ENCODE peak calls at places on chromosomes 3 and 15, in six cellular contexts. One of them, this sample, is unnamed.

GRCh38 chr15:76566276-76566675 is 229.7 kb downstream of the ISL2 start:
- DNase-seq in lung: no peak
- DNase-seq in posterior cingulate gyrus: no peak
- DNase-seq in iris pigment epithelial cell: no peak
- DNase-seq in stromal cell of bone marrow: peak
- DNase-seq in H54: no peak
- DNase-seq in this sample: no peak

GRCh38 chr15:76390571-76390970 is 54.0 kb downstream of the ISL2 start:
- DNase-seq in lung: no peak
- DNase-seq in posterior cingulate gyrus: no peak
- DNase-seq in iris pigment epithelial cell: no peak
- DNase-seq in stromal cell of bone marrow: no peak
- DNase-seq in H54: no peak
- DNase-seq in this sample: no peak

GRCh38 chr15:65408370-65409283 is 14.1 kb downstream of the IGDCC4 start:
- DNase-seq in lung: no peak
- DNase-seq in posterior cingulate gyrus: no peak
- DNase-seq in iris pigment epithelial cell: peak
- DNase-seq in stromal cell of bone marrow: no peak
- DNase-seq in H54: no peak
- DNase-seq in this sample: no peak

GRCh38 chr15:68833734-68834334 is 13.1 kb upstream of the ANP32A start:
- DNase-seq in lung: no peak
- DNase-seq in posterior cingulate gyrus: no peak
- DNase-seq in iris pigment epithelial cell: no peak
- DNase-seq in stromal cell of bone marrow: no peak
- DNase-seq in H54: no peak
- DNase-seq in this sample: no peak

GRCh38 chr3:170563712-170564423 is 22.0 kb downstream of the SLC7A14 start:
- DNase-seq in lung: no peak
- DNase-seq in posterior cingulate gyrus: no peak
- DNase-seq in iris pigment epithelial cell: peak
- DNase-seq in stromal cell of bone marrow: peak
- DNase-seq in H54: peak
- DNase-seq in this sample: peak

GRCh38 chr15:98025237-98025636 is 64.7 kb downstream of the ARRDC4 start:
- DNase-seq in lung: no peak
- DNase-seq in posterior cingulate gyrus: no peak
- DNase-seq in iris pigment epithelial cell: peak
- DNase-seq in stromal cell of bone marrow: no peak
- DNase-seq in H54: no peak
- DNase-seq in this sample: no peak

GRCh38 chr15:56805466-56806146 is 72.3 kb upstream of the ZNF280D start:
- DNase-seq in lung: no peak
- DNase-seq in posterior cingulate gyrus: no peak
- DNase-seq in iris pigment epithelial cell: peak
- DNase-seq in stromal cell of bone marrow: peak
- DNase-seq in H54: peak
- DNase-seq in this sample: peak

GRCh38 chr3:13846716-13847570 is 32.9 kb downstream of the WNT7A start:
- DNase-seq in lung: no peak
- DNase-seq in posterior cingulate gyrus: no peak
- DNase-seq in iris pigment epithelial cell: no peak
- DNase-seq in stromal cell of bone marrow: no peak
- DNase-seq in H54: no peak
- DNase-seq in this sample: no peak

GRCh38 chr3:52784931-52785590 is 7.7 kb downstream of the ITIH1 start:
- DNase-seq in lung: no peak
- DNase-seq in posterior cingulate gyrus: peak
- DNase-seq in iris pigment epithelial cell: no peak
- DNase-seq in stromal cell of bone marrow: no peak
- DNase-seq in H54: no peak
- DNase-seq in this sample: no peak

GRCh38 chr15:78938608-78939488 is 6.0 kb downstream of the CTSH start:
- DNase-seq in lung: no peak
- DNase-seq in posterior cingulate gyrus: no peak
- DNase-seq in iris pigment epithelial cell: no peak
- DNase-seq in stromal cell of bone marrow: no peak
- DNase-seq in H54: no peak
- DNase-seq in this sample: no peak

GRCh38 chr15:91548588-91548987 is 304.9 kb upstream of the SLCO3A1 start:
- DNase-seq in lung: no peak
- DNase-seq in posterior cingulate gyrus: no peak
- DNase-seq in iris pigment epithelial cell: no peak
- DNase-seq in stromal cell of bone marrow: no peak
- DNase-seq in H54: no peak
- DNase-seq in this sample: peak

GRCh38 chr3:56314842-56315241 is 153.4 kb downstream of the ERC2 start:
- DNase-seq in lung: no peak
- DNase-seq in posterior cingulate gyrus: no peak
- DNase-seq in iris pigment epithelial cell: peak
- DNase-seq in stromal cell of bone marrow: peak
- DNase-seq in H54: no peak
- DNase-seq in this sample: peak

GRCh38 chr15:74535388-74536084 is 5.5 kb upstream of the ARID3B start:
- DNase-seq in lung: no peak
- DNase-seq in posterior cingulate gyrus: no peak
- DNase-seq in iris pigment epithelial cell: no peak
- DNase-seq in stromal cell of bone marrow: no peak
- DNase-seq in H54: no peak
- DNase-seq in this sample: no peak

GRCh38 chr15:68874788-68875187 is 54.1 kb upstream of the ANP32A start:
- DNase-seq in lung: no peak
- DNase-seq in posterior cingulate gyrus: no peak
- DNase-seq in iris pigment epithelial cell: no peak
- DNase-seq in stromal cell of bone marrow: no peak
- DNase-seq in H54: no peak
- DNase-seq in this sample: no peak

GRCh38 chr15:33460166-33460805 is 149.5 kb downstream of the RYR3 start:
- DNase-seq in lung: no peak
- DNase-seq in posterior cingulate gyrus: no peak
- DNase-seq in iris pigment epithelial cell: no peak
- DNase-seq in stromal cell of bone marrow: no peak
- DNase-seq in H54: no peak
- DNase-seq in this sample: no peak

GRCh38 chr3:194279106-194279505 is 72.0 kb downstream of the CPN2 start:
- DNase-seq in lung: no peak
- DNase-seq in posterior cingulate gyrus: no peak
- DNase-seq in iris pigment epithelial cell: no peak
- DNase-seq in stromal cell of bone marrow: no peak
- DNase-seq in H54: no peak
- DNase-seq in this sample: no peak

GRCh38 chr3:22176911-22177310 is 425.9 kb upstream of the ZNF385D start:
- DNase-seq in lung: no peak
- DNase-seq in posterior cingulate gyrus: no peak
- DNase-seq in iris pigment epithelial cell: no peak
- DNase-seq in stromal cell of bone marrow: no peak
- DNase-seq in H54: no peak
- DNase-seq in this sample: no peak

GRCh38 chr3:94063497-94064119 is 747 bp downstream of the NSUN3 start:
- DNase-seq in lung: no peak
- DNase-seq in posterior cingulate gyrus: no peak
- DNase-seq in iris pigment epithelial cell: peak
- DNase-seq in stromal cell of bone marrow: no peak
- DNase-seq in H54: no peak
- DNase-seq in this sample: no peak

GRCh38 chr3:53146319-53146868 is 14.6 kb upstream of the PRKCD start:
- DNase-seq in lung: no peak
- DNase-seq in posterior cingulate gyrus: no peak
- DNase-seq in iris pigment epithelial cell: no peak
- DNase-seq in stromal cell of bone marrow: no peak
- DNase-seq in H54: no peak
- DNase-seq in this sample: no peak

GRCh38 chr3:148023994-148024393 is 614.8 kb downstream of the ZIC1 start:
- DNase-seq in lung: no peak
- DNase-seq in posterior cingulate gyrus: no peak
- DNase-seq in iris pigment epithelial cell: peak
- DNase-seq in stromal cell of bone marrow: peak
- DNase-seq in H54: peak
- DNase-seq in this sample: peak